ENCODE peak calls at places on chromosomes 1 and 21, in four cellular contexts. V, F, Y and E are unnamed samples.

GRCh38 chr1:81757398-81758020 is 43.2 kb upstream of the ADGRL2 start:
- DNase-seq in V (no peak), F (no peak), Y (no peak), E (no peak)

GRCh38 chr1:84506729-84507453 is 510 bp upstream of the GNG5 start:
- DNase-seq in F (no peak), Y (peak), V (no peak), E (no peak)

GRCh38 chr1:181638004-181638403 is 154.7 kb downstream of the CACNA1E start:
- DNase-seq in F (no peak), Y (no peak), V (no peak), E (no peak)

GRCh38 chr1:21671915-21672314 is 2.8 kb upstream of the RAP1GAP start:
- DNase-seq in F (no peak), Y (no peak), V (no peak), E (no peak)

GRCh38 chr1:15218287-15219279 is 28.4 kb upstream of the FHAD1 start:
- DNase-seq in F (no peak), Y (no peak), V (no peak), E (peak)

GRCh38 chr21:32538147-32538792 is 47.1 kb downstream of the TCP10L start:
- DNase-seq in V (no peak), F (no peak), Y (no peak), E (no peak)

GRCh38 chr21:44443291-44443890 is 11.9 kb upstream of the LRRC3 start:
- DNase-seq in Y (no peak), V (no peak), F (no peak), E (no peak)

GRCh38 chr1:203599875-203600781 is 26.5 kb upstream of the ATP2B4 start:
- DNase-seq in V (no peak), F (no peak), Y (no peak), E (no peak)

GRCh38 chr1:27601771-27602509 is 2.0 kb downstream of the AHDC1 start:
- DNase-seq in Y (peak), V (peak), F (no peak), E (no peak)

GRCh38 chr1:150192012-150192411 is 42.3 kb downstream of the PLEKHO1 start:
- DNase-seq in V (peak), Y (no peak), F (no peak), E (no peak)

GRCh38 chr1:42669936-42670335 is 11.7 kb downstream of the PPIH start:
- DNase-seq in Y (no peak), V (no peak), F (no peak), E (no peak)

GRCh38 chr1:54582566-54583306 is 34.7 kb downstream of the ACOT11 start:
- DNase-seq in V (no peak), Y (peak), F (peak), E (peak)

GRCh38 chr1:177286396-177286795 is 115.6 kb downstream of the BRINP2 start:
- DNase-seq in F (no peak), V (no peak), Y (no peak), E (no peak)

GRCh38 chr1:242428403-242429190 is 95.9 kb downstream of the PLD5 start:
- DNase-seq in V (no peak), Y (no peak), F (peak), E (no peak)

GRCh38 chr1:202237052-202237451 is 43.5 kb downstream of the LGR6 start:
- DNase-seq in F (peak), Y (peak), V (peak), E (peak)

GRCh38 chr1:111989531-111990025 is at the start of gene KCND3:
- DNase-seq in Y (peak), V (peak), F (no peak), E (peak)

GRCh38 chr1:151137789-151138188 is 8.6 kb downstream of the SEMA6C start:
- DNase-seq in V (no peak), Y (peak), F (no peak), E (no peak)

GRCh38 chr1:119564548-119564947 is 57.5 kb downstream of the HSD3B1 start:
- DNase-seq in V (no peak), Y (no peak), F (no peak), E (no peak)

GRCh38 chr1:54199151-54199764 is 572 bp downstream of the CYB5RL start:
- DNase-seq in Y (peak), V (peak), F (no peak), E (no peak)

GRCh38 chr1:156726549-156727226 is 1.6 kb upstream of the METTL25B start:
- DNase-seq in F (peak), Y (peak), V (peak), E (peak)

GRCh38 chr1:79100385-79100784 is 93.9 kb upstream of the ADGRL4 start:
- DNase-seq in F (no peak), V (no peak), Y (no peak), E (peak)

GRCh38 chr1:113935970-113936369 is 6.8 kb downstream of the HIPK1 start:
- DNase-seq in V (no peak), Y (no peak), F (no peak), E (no peak)

GRCh38 chr1:44035726-44036408 is 4.6 kb upstream of the SLC6A9 start:
- DNase-seq in Y (peak), V (peak), F (no peak), E (peak)

GRCh38 chr1:17230671-17231310 is 18.1 kb upstream of the PADI3 start:
- DNase-seq in V (no peak), F (no peak), Y (no peak), E (no peak)

GRCh38 chr1:184563308-184563707 is 176.5 kb downstream of the C1orf21 start:
- DNase-seq in F (no peak), Y (peak), V (peak), E (no peak)

GRCh38 chr1:1482856-1483255 is 11.3 kb downstream of the ATAD3B start:
- DNase-seq in Y (no peak), V (no peak), F (no peak), E (no peak)

GRCh38 chr1:18632711-18633427 is 2.2 kb downstream of the PAX7 start:
- DNase-seq in F (peak), Y (peak), V (no peak), E (peak)

GRCh38 chr1:205580140-205580922 is 51.5 kb downstream of the ELK4 start:
- DNase-seq in F (no peak), V (no peak), Y (peak), E (no peak)

GRCh38 chr1:230140221-230141001 is 73.4 kb downstream of the GALNT2 start:
- DNase-seq in F (peak), Y (no peak), V (no peak), E (no peak)

GRCh38 chr1:209248649-209249279 is 334.8 kb upstream of the CAMK1G start:
- DNase-seq in Y (peak), F (peak), V (peak), E (peak)